ENCODE peak calls at places on chromosomes 3 and 15, in five cellular contexts. D is mesothelial cell of epicardium, B is LoVo, H is activated T-helper 1 cell treated with Interleukin-2 at 50 U/mL for 16 hours, W is cardiac fibroblast. O is an unnamed sample.

GRCh38 chr15:43977072-43977884 is 150.5 kb downstream of the WDR76 start:
- DNase-seq in D (no peak), B (peak), H (peak), W (no peak), O (no peak)

GRCh38 chr3:101722394-101723173 is 1.8 kb upstream of the CEP97 start:
- DNase-seq in D (no peak), B (no peak), H (no peak), W (no peak), O (no peak)

GRCh38 chr3:107928084-107928445 is 162.8 kb downstream of the CD47 start:
- DNase-seq in D (no peak), B (peak), H (no peak), W (peak), O (no peak)

GRCh38 chr3:187833799-187834578 is 88.7 kb upstream of the BCL6 start:
- DNase-seq in D (no peak), B (no peak), H (no peak), W (no peak), O (no peak)

GRCh38 chr15:84762840-84763572 is 14.6 kb downstream of the ZNF592 start:
- DNase-seq in D (no peak), B (no peak), H (no peak), W (no peak), O (no peak)

GRCh38 chr3:168545591-168545990 is 449.9 kb upstream of the GOLIM4 start:
- DNase-seq in D (no peak), B (no peak), H (no peak), W (peak), O (no peak)

GRCh38 chr3:123406598-123406997 is 42.3 kb downstream of the ADCY5 start:
- DNase-seq in D (no peak), B (no peak), H (no peak), W (peak), O (no peak)

GRCh38 chr3:63479661-63480035 is 172.8 kb upstream of the SNTN start:
- DNase-seq in D (no peak), B (no peak), H (no peak), W (no peak), O (no peak)

GRCh38 chr3:16066975-16067374 is 107.5 kb upstream of the GALNT15 start:
- DNase-seq in D (no peak), B (no peak), H (no peak), W (peak), O (no peak)

GRCh38 chr3:45059132-45059531 is 33.0 kb downstream of the CLEC3B start:
- DNase-seq in D (no peak), B (no peak), H (no peak), W (no peak), O (no peak)